ENCODE peak calls at places on chromosomes 6 and 20, in seven cellular contexts. One of them, this sample, is unnamed.

GRCh38 chr6:3724451-3725144 is 26.9 kb downstream of the PXDC1 start:
- DNase-seq in IMR-90: no peak
- DNase-seq in AG10803: peak
- DNase-seq in AG04450: no peak
- DNase-seq in lower lobe of right lung: no peak
- DNase-seq in CD8-positive, alpha-beta T cell: no peak
- DNase-seq in lower leg skin: no peak
- DNase-seq in this sample: no peak

GRCh38 chr20:50216543-50217206 is 26.0 kb downstream of the CEBPB start:
- DNase-seq in IMR-90: no peak
- DNase-seq in AG10803: no peak
- DNase-seq in AG04450: no peak
- DNase-seq in lower lobe of right lung: peak
- DNase-seq in CD8-positive, alpha-beta T cell: no peak
- DNase-seq in lower leg skin: no peak
- DNase-seq in this sample: no peak

GRCh38 chr6:91490672-91491071 is 903.8 kb upstream of the MAP3K7 start:
- DNase-seq in IMR-90: no peak
- DNase-seq in AG10803: no peak
- DNase-seq in AG04450: no peak
- DNase-seq in lower lobe of right lung: no peak
- DNase-seq in CD8-positive, alpha-beta T cell: no peak
- DNase-seq in lower leg skin: no peak
- DNase-seq in this sample: no peak

GRCh38 chr6:85436408-85436807 is 13.5 kb upstream of the NT5E start:
- DNase-seq in IMR-90: peak
- DNase-seq in AG10803: peak
- DNase-seq in AG04450: no peak
- DNase-seq in lower lobe of right lung: no peak
- DNase-seq in CD8-positive, alpha-beta T cell: no peak
- DNase-seq in lower leg skin: no peak
- DNase-seq in this sample: no peak

GRCh38 chr20:50877232-50877631 is 54.0 kb downstream of the ADNP start:
- DNase-seq in IMR-90: no peak
- DNase-seq in AG10803: no peak
- DNase-seq in AG04450: no peak
- DNase-seq in lower lobe of right lung: no peak
- DNase-seq in CD8-positive, alpha-beta T cell: no peak
- DNase-seq in lower leg skin: no peak
- DNase-seq in this sample: no peak

GRCh38 chr20:774016-774679 is 5.8 kb upstream of the SLC52A3 start:
- DNase-seq in IMR-90: no peak
- DNase-seq in AG10803: no peak
- DNase-seq in AG04450: no peak
- DNase-seq in lower lobe of right lung: no peak
- DNase-seq in CD8-positive, alpha-beta T cell: no peak
- DNase-seq in lower leg skin: no peak
- DNase-seq in this sample: no peak

GRCh38 chr20:24953621-24954133 is 4.6 kb downstream of the CST7 start:
- DNase-seq in IMR-90: no peak
- DNase-seq in AG10803: no peak
- DNase-seq in AG04450: no peak
- DNase-seq in lower lobe of right lung: no peak
- DNase-seq in CD8-positive, alpha-beta T cell: peak
- DNase-seq in lower leg skin: no peak
- DNase-seq in this sample: no peak

GRCh38 chr6:35856250-35856649 is 51.1 kb downstream of the LHFPL5 start:
- DNase-seq in IMR-90: no peak
- DNase-seq in AG10803: no peak
- DNase-seq in AG04450: no peak
- DNase-seq in lower lobe of right lung: no peak
- DNase-seq in CD8-positive, alpha-beta T cell: no peak
- DNase-seq in lower leg skin: no peak
- DNase-seq in this sample: no peak

GRCh38 chr20:16271450-16271849 is 301.8 kb downstream of the KIF16B start:
- DNase-seq in IMR-90: no peak
- DNase-seq in AG10803: no peak
- DNase-seq in AG04450: no peak
- DNase-seq in lower lobe of right lung: no peak
- DNase-seq in CD8-positive, alpha-beta T cell: no peak
- DNase-seq in lower leg skin: no peak
- DNase-seq in this sample: no peak

DNA sequence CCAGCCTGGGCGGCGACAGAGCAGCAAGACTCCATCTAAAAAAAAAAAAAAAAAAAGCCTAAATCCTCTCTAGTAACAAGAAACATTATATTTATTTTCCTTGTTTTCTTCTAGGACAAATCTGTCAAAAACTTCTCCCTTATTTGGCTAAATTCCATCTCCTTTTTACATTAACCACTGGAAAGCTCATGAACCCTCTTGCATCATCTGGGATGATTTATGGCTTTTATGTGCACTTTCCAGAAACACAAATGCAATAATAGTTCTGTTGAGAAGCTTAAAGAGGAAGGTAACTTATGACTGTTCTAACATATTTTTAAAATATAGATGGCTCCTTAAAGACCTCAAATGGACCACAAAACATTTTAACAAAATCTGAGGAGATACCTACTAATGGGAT is 526.1 kb upstream of the SPTLC3 start:
- DNase-seq in IMR-90: no peak
- DNase-seq in AG10803: no peak
- DNase-seq in AG04450: no peak
- DNase-seq in lower lobe of right lung: no peak
- DNase-seq in CD8-positive, alpha-beta T cell: no peak
- DNase-seq in lower leg skin: no peak
- DNase-seq in this sample: no peak
- H3K4me3 ChIP-seq in IMR-90: no peak
- H3K4me3 ChIP-seq in AG10803: no peak
- H3K4me3 ChIP-seq in AG04450: no peak
- H3K4me3 ChIP-seq in lower lobe of right lung: no peak
- H3K4me3 ChIP-seq in CD8-positive, alpha-beta T cell: no peak
- H3K4me3 ChIP-seq in lower leg skin: no peak
- H3K4me3 ChIP-seq in this sample: no peak

GRCh38 chr6:107116328-107116892 is 1.1 kb upstream of the BEND3 start:
- DNase-seq in IMR-90: no peak
- DNase-seq in AG10803: no peak
- DNase-seq in AG04450: no peak
- DNase-seq in lower lobe of right lung: peak
- DNase-seq in CD8-positive, alpha-beta T cell: peak
- DNase-seq in lower leg skin: no peak
- DNase-seq in this sample: peak
- TF ChIP-seq CTCF in IMR-90: peak
- TF ChIP-seq CTCF in AG10803: peak
- TF ChIP-seq CTCF in AG04450: peak
- TF ChIP-seq CTCF in lower lobe of right lung: no peak
- TF ChIP-seq CTCF in CD8-positive, alpha-beta T cell: peak
- TF ChIP-seq CTCF in lower leg skin: no peak
- TF ChIP-seq CTCF in this sample: no peak

GRCh38 chr20:43187476-43188233 is 2.1 kb downstream of the PTPRT start:
- DNase-seq in IMR-90: peak
- DNase-seq in AG10803: peak
- DNase-seq in AG04450: no peak
- DNase-seq in lower lobe of right lung: peak
- DNase-seq in CD8-positive, alpha-beta T cell: peak
- DNase-seq in lower leg skin: peak
- DNase-seq in this sample: peak
- H3K4me3 ChIP-seq in IMR-90: no peak
- H3K4me3 ChIP-seq in AG10803: no peak
- H3K4me3 ChIP-seq in AG04450: no peak
- H3K4me3 ChIP-seq in lower lobe of right lung: peak
- H3K4me3 ChIP-seq in CD8-positive, alpha-beta T cell: no peak
- H3K4me3 ChIP-seq in lower leg skin: no peak
- H3K4me3 ChIP-seq in this sample: no peak

GRCh38 chr6:137879301-137879700 is 12.2 kb downstream of the TNFAIP3 start:
- DNase-seq in IMR-90: no peak
- DNase-seq in AG10803: no peak
- DNase-seq in AG04450: no peak
- DNase-seq in lower lobe of right lung: no peak
- DNase-seq in CD8-positive, alpha-beta T cell: no peak
- DNase-seq in lower leg skin: no peak
- DNase-seq in this sample: no peak

GRCh38 chr6:137877113-137877512 is 10.1 kb downstream of the TNFAIP3 start:
- DNase-seq in IMR-90: no peak
- DNase-seq in AG10803: no peak
- DNase-seq in AG04450: no peak
- DNase-seq in lower lobe of right lung: no peak
- DNase-seq in CD8-positive, alpha-beta T cell: no peak
- DNase-seq in lower leg skin: no peak
- DNase-seq in this sample: no peak

GRCh38 chr6:137879885-137880430 is 12.9 kb downstream of the TNFAIP3 start:
- DNase-seq in IMR-90: no peak
- DNase-seq in AG10803: no peak
- DNase-seq in AG04450: no peak
- DNase-seq in lower lobe of right lung: no peak
- DNase-seq in CD8-positive, alpha-beta T cell: no peak
- DNase-seq in lower leg skin: no peak
- DNase-seq in this sample: no peak

GRCh38 chr6:137878070-137878809 is 11.2 kb downstream of the TNFAIP3 start:
- DNase-seq in IMR-90: no peak
- DNase-seq in AG10803: no peak
- DNase-seq in AG04450: no peak
- DNase-seq in lower lobe of right lung: no peak
- DNase-seq in CD8-positive, alpha-beta T cell: no peak
- DNase-seq in lower leg skin: no peak
- DNase-seq in this sample: peak

DNA sequence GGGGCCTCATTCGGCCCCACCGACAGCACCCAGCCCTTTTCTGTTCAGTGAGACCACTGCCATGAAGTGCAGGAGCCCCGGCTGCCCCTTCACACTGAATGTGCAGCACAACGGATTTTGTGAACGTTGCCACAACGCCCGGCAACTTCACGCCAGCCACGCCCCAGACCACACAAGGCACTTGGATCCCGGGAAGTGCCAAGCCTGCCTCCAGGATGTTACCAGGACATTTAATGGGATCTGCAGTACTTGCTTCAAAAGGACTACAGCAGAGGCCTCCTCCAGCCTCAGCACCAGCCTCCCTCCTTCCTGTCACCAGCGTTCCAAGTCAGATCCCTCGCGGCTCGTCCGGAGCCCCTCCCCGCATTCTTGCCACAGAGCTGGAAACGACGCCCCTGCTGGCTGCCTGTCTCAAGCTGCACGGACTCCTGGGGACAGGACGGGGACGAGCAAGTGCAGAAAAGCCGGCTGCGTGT is 11.8 kb downstream of the TNFAIP3 start:
- DNase-seq in IMR-90: no peak
- DNase-seq in AG10803: no peak
- DNase-seq in AG04450: no peak
- DNase-seq in lower lobe of right lung: peak
- DNase-seq in CD8-positive, alpha-beta T cell: no peak
- DNase-seq in lower leg skin: no peak
- DNase-seq in this sample: no peak
- TF ChIP-seq CTCF in IMR-90: no peak
- TF ChIP-seq CTCF in AG10803: peak
- TF ChIP-seq CTCF in AG04450: no peak
- TF ChIP-seq CTCF in lower lobe of right lung: peak
- TF ChIP-seq CTCF in CD8-positive, alpha-beta T cell: no peak
- TF ChIP-seq CTCF in lower leg skin: no peak
- TF ChIP-seq CTCF in this sample: peak

GRCh38 chr20:63361507-63362425 is 617 bp upstream of the CHRNA4 start:
- DNase-seq in IMR-90: no peak
- DNase-seq in AG10803: no peak
- DNase-seq in AG04450: no peak
- DNase-seq in lower lobe of right lung: no peak
- DNase-seq in CD8-positive, alpha-beta T cell: no peak
- DNase-seq in lower leg skin: no peak
- DNase-seq in this sample: no peak

GRCh38 chr20:63360850-63361497 is at the start of gene CHRNA4:
- DNase-seq in IMR-90: no peak
- DNase-seq in AG10803: no peak
- DNase-seq in AG04450: no peak
- DNase-seq in lower lobe of right lung: no peak
- DNase-seq in CD8-positive, alpha-beta T cell: no peak
- DNase-seq in lower leg skin: no peak
- DNase-seq in this sample: no peak

GRCh38 chr20:63357921-63358905 is 2.9 kb downstream of the CHRNA4 start:
- DNase-seq in IMR-90: no peak
- DNase-seq in AG10803: no peak
- DNase-seq in AG04450: no peak
- DNase-seq in lower lobe of right lung: no peak
- DNase-seq in CD8-positive, alpha-beta T cell: no peak
- DNase-seq in lower leg skin: no peak
- DNase-seq in this sample: no peak

GRCh38 chr20:63359164-63359934 is 1.8 kb downstream of the CHRNA4 start:
- DNase-seq in IMR-90: no peak
- DNase-seq in AG10803: no peak
- DNase-seq in AG04450: no peak
- DNase-seq in lower lobe of right lung: no peak
- DNase-seq in CD8-positive, alpha-beta T cell: no peak
- DNase-seq in lower leg skin: no peak
- DNase-seq in this sample: no peak

DNA sequence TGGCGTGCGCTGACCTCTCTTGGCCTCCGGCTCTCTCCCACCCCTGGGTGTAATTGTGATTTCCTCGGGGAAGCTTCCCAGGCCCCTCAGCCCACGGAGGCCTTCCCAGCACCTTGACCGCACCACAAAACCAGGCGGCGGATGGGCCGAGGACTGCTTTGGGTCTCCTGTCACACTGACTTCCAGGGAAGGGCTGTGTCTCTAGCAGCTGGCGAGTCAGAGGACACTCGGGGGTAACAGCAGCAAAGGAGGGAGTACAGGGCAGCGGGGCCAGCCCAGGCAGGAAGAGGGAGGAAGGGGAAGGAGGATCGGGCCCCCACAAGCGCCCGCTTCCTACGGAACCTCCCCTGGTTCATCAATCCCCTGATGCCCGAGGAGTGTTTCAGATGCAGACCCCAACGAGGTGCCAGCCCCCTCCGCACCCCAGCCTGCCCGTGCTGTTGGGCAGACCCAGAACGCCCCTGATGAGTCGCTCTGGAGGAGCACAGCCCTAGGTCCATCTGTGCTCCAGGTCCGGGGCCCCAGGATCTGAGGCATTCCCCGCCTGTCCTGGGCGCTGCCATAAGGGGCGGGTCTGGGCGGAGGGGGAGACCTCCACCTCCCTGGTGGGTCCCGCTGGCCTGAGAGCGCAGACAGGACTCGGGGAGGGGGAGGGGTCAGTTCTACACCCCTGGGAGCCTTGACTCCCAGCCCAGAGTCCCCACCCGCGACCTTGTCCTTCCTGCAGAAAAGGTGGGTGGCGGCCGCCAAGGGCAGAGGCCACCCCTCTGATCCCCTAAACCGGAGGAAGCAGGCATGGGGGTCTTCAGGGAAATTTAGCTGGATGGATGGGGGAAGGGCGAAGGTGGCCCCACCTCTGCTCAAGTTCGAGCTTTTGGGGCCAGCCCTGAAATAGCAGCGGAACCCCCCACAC is 956 bp downstream of the CHRNA4 start:
- DNase-seq in IMR-90: no peak
- DNase-seq in AG10803: no peak
- DNase-seq in AG04450: no peak
- DNase-seq in lower lobe of right lung: no peak
- DNase-seq in CD8-positive, alpha-beta T cell: no peak
- DNase-seq in lower leg skin: no peak
- DNase-seq in this sample: no peak
- H3K4me3 ChIP-seq in IMR-90: no peak
- H3K4me3 ChIP-seq in AG10803: no peak
- H3K4me3 ChIP-seq in AG04450: no peak
- H3K4me3 ChIP-seq in lower lobe of right lung: peak
- H3K4me3 ChIP-seq in CD8-positive, alpha-beta T cell: no peak
- H3K4me3 ChIP-seq in lower leg skin: no peak
- H3K4me3 ChIP-seq in this sample: no peak

This sample was measured in bronchial epithelial cell.